ENCODE peak calls at places on chromosomes 11 and 22, in seven cellular contexts. D is IMR-90, P is body of pancreas, V is adrenal gland, W is A549, U is tibial nerve, S is gastrocnemius medialis. O is an unnamed sample.

GRCh38 chr11:134364261-134364660 is 32.5 kb downstream of the GLB1L2 start:
- DNase-seq in D (no peak), P (no peak), V (no peak), W (no peak), U (no peak), S (no peak), O (no peak)

GRCh38 chr22:33539902-33540751 is 380.1 kb downstream of the LARGE1 start:
- DNase-seq in D (peak; percentile 5), P (peak; percentile 86), V (peak; percentile 88), W (peak; percentile 98), U (peak; percentile 59), S (peak; percentile 45), O (peak; percentile 82)

GRCh38 chr22:44131412-44131811 is 49.3 kb upstream of the PARVG start:
- DNase-seq in D (no peak), P (no peak), V (no peak), W (no peak), U (no peak), S (no peak), O (no peak)

GRCh38 chr22:38416621-38417251 is 38.3 kb downstream of the KCNJ4 start:
- DNase-seq in D (no peak), P (no peak), V (peak; percentile 9), W (no peak), U (no peak), S (no peak), O (no peak)

GRCh38 chr11:120702656-120703055 is 191.1 kb downstream of the GRIK4 start:
- DNase-seq in D (no peak), P (no peak), V (no peak), W (no peak), U (no peak), S (no peak), O (no peak)

GRCh38 chr11:63405114-63405513 is 35.5 kb downstream of the SLC22A9 start:
- DNase-seq in D (no peak), P (peak; percentile 12), V (no peak), W (no peak), U (no peak), S (no peak), O (no peak)

GRCh38 chr11:132131962-132132361 is 761.5 kb downstream of the NTM start:
- DNase-seq in D (no peak), P (no peak), V (no peak), W (no peak), U (no peak), S (no peak), O (no peak)

GRCh38 chr11:69369945-69370344 is 76.0 kb downstream of the MYEOV start:
- DNase-seq in D (no peak), P (no peak), V (no peak), W (no peak), U (no peak), S (no peak), O (no peak)

GRCh38 chr11:58055806-58056401 is 25.2 kb downstream of the OR6Q1 start:
- DNase-seq in D (no peak), P (no peak), V (no peak), W (no peak), U (no peak), S (no peak), O (no peak)

GRCh38 chr11:75518204-75518549 is 7.6 kb downstream of the GDPD5 start:
- DNase-seq in D (no peak), P (no peak), V (no peak), W (no peak), U (no peak), S (no peak), O (no peak)

GRCh38 chr11:132779487-132779886 is 752.8 kb downstream of the OPCML start:
- DNase-seq in D (peak; percentile 21), P (no peak), V (no peak), W (no peak), U (no peak), S (no peak), O (no peak)

GRCh38 chr11:4740735-4741134 is 29.0 kb downstream of the OR51F1 start:
- DNase-seq in D (no peak), P (no peak), V (no peak), W (no peak), U (no peak), S (no peak), O (no peak)

GRCh38 chr11:33699515-33700424 is 856 bp downstream of the C11orf91 start:
- DNase-seq in D (no peak), P (peak; percentile 31), V (peak; percentile 45), W (no peak), U (no peak), S (no peak), O (no peak)

GRCh38 chr11:65658174-65659021 is 4.3 kb downstream of the RELA start:
- DNase-seq in D (no peak), P (peak; percentile 8), V (no peak), W (no peak), U (no peak), S (no peak), O (no peak)

GRCh38 chr11:123351375-123351774 is 78.7 kb upstream of the GRAMD1B start:
- DNase-seq in D (no peak), P (no peak), V (peak; percentile 22), W (no peak), U (no peak), S (no peak), O (no peak)

GRCh38 chr11:74714904-74715303 is 16.3 kb downstream of the CHRDL2 start:
- DNase-seq in D (no peak), P (no peak), V (no peak), W (no peak), U (no peak), S (no peak), O (no peak)

GRCh38 chr11:36091256-36091811 is 147.5 kb downstream of the LDLRAD3 start:
- DNase-seq in D (peak; percentile 79), P (no peak), V (no peak), W (no peak), U (no peak), S (no peak), O (no peak)

GRCh38 chr11:118623291-118623655 is 15.9 kb downstream of the PHLDB1 start:
- DNase-seq in D (peak; percentile 54), P (no peak), V (no peak), W (peak; percentile 32), U (no peak), S (no peak), O (peak; percentile 74)

GRCh38 chr22:27381552-27381951 is 420.0 kb downstream of the MN1 start:
- DNase-seq in D (no peak), P (no peak), V (no peak), W (no peak), U (no peak), S (no peak), O (no peak)

GRCh38 chr11:130553306-130553705 is 104.9 kb downstream of the ADAMTS15 start:
- DNase-seq in D (peak; percentile 39), P (no peak), V (no peak), W (no peak), U (no peak), S (no peak), O (no peak)

GRCh38 chr22:44632823-44633478 is 69.1 kb upstream of the PRR5 start:
- DNase-seq in D (no peak), P (no peak), V (no peak), W (no peak), U (no peak), S (no peak), O (no peak)

GRCh38 chr11:34909955-34910354 is 6.2 kb downstream of the APIP start:
- DNase-seq in D (no peak), P (no peak), V (peak; percentile 36), W (no peak), U (no peak), S (peak; percentile 42), O (no peak)

GRCh38 chr11:34905666-34906065 is 10.5 kb downstream of the APIP start:
- DNase-seq in D (no peak), P (no peak), V (no peak), W (no peak), U (no peak), S (no peak), O (no peak)

GRCh38 chr11:34909435-34909834 is 6.7 kb downstream of the APIP start:
- DNase-seq in D (no peak), P (no peak), V (no peak), W (no peak), U (no peak), S (no peak), O (no peak)

GRCh38 chr11:34910817-34911216 is 5.4 kb downstream of the APIP start:
- DNase-seq in D (no peak), P (no peak), V (no peak), W (no peak), U (no peak), S (no peak), O (no peak)

DNA sequence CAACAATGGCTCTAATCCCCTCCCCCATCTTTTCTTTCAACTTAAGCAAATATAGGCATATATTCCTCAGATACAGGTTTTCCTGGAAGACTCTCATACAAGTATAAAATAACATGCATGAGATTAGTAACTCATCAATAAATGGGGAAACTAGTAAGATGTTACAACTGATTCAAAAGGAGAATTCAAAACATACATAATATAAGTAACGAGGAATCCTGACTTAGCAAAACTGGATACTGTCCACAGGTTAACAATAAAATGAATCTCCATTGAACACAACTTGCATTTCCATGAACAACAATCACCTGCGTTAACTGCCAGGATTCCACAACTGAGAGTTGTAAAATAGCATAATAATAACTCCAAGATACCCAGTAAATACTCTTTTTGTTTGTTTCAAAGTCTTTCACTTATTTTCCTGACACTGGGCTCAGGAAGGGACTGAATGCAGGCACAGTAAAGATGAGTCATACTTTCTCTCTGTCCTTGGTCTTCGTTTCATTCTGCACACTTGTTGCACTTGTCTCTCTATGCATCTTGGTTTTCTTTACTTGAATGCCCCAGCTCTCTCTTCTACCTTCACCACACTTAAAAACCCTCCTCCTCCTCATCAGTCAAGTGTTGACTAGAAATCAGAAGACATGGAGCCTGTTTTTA is 8.1 kb downstream of the APIP start:
- DNase-seq in D (no peak), P (no peak), V (no peak), W (no peak), U (no peak), S (no peak), O (no peak)
- H3K27ac ChIP-seq in D (no peak overlapping the region), P (no peak overlapping the region), V (no peak overlapping the region), W (no peak overlapping the region), U (no peak overlapping the region), S (peak overlapping the region; percentile 60), O (no peak overlapping the region)

GRCh38 chr11:84413547-84413946 is 1127.4 kb upstream of the CCDC90B start:
- DNase-seq in D (no peak), P (no peak), V (no peak), W (no peak), U (no peak), S (no peak), O (no peak)
- H3K4me1 ChIP-seq in D (no peaks in the 10 kb centered on the region), P (no peaks in the 10 kb centered on the region), V (no peaks in the 10 kb centered on the region), W (no peaks in the 10 kb centered on the region), U (no peaks in the 10 kb centered on the region), S (no peaks in the 10 kb centered on the region), O (no peaks in the 10 kb centered on the region)

DNA sequence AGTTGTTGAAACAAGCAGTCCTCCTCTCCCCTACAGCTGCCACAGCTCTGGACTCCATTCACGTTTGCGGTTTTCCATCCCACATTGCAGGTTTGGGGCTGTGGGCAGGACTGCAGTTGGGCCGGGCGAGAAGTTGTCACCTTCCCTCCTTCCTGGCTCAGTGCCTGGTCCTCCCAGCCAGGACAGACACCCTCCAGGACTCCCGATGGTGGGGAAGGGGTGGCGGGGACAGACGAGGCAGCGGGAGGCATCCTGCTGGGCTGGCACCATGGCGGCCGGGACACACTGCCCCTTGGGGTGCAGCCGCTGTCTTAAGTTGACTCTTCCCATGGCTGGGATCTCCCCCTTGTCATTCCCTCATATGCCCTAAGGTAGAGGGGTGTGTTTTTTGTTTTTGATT is 615.2 kb downstream of the BRD1 start:
- DNase-seq in D (no peak), P (peak; percentile 2), V (peak; percentile 5), W (no peak), U (no peak), S (no peak), O (no peak)
- TF ChIP-seq POLR2A in D (no peak), P (no peak), V (no peak), W (no peak), U (no peak), S (no peak), O (no peak)

GRCh38 chr22:36339171-36340065 is 48.3 kb downstream of the MYH9 start:
- DNase-seq in D (peak; percentile 78), P (no peak), V (no peak), W (no peak), U (no peak), S (no peak), O (no peak)
- H3K27ac ChIP-seq in D (peak overlapping the region; percentile 62), P (peak overlapping the region; percentile 94), V (no peak overlapping the region), W (peak overlapping the region; percentile 8), U (peak overlapping the region; percentile 92), S (peak overlapping the region; percentile 84), O (peak overlapping the region; percentile 94)

O was measured in prostate gland.